ENCODE peak calls at places on chromosomes 4 and X, in nine cellular contexts. J is KBM-7, O is NCI-H146, Y is NCI-H226, G is iPS-NIHi11, W is endothelial cell, V is neuronal stem cell, N is neural crest cell, S is RCC 7860. Q is an unnamed sample.

GRCh38 chrX:41313419-41313818 is 20.5 kb upstream of the DDX3X start:
- DNase-seq in J (no peak), O (no peak), Y (peak), G (no peak), W (no peak), V (no peak), N (no peak), S (no peak), Q (no peak)

GRCh38 chrX:39950035-39950688 is 147.6 kb downstream of the BCOR start:
- DNase-seq in J (no peak), O (no peak), Y (peak), G (no peak), W (no peak), V (no peak), N (no peak), S (peak), Q (no peak)

GRCh38 chr4:12692815-12693214 is 791.3 kb downstream of the RAB28 start:
- DNase-seq in J (no peak), O (no peak), Y (no peak), G (no peak), W (no peak), V (no peak), N (no peak), S (no peak), Q (no peak)

GRCh38 chr4:132344924-132345828 is 803.9 kb upstream of the PCDH10 start:
- DNase-seq in J (no peak), O (peak), Y (no peak), G (no peak), W (no peak), V (no peak), N (no peak), S (no peak), Q (no peak)

GRCh38 chrX:71111851-71112468 is 583 bp upstream of the IL2RG start:
- DNase-seq in J (peak), O (no peak), Y (no peak), G (no peak), W (no peak), V (no peak), N (no peak), S (no peak), Q (no peak)

GRCh38 chrX:135497736-135498135 is 22.7 kb upstream of the INTS6L start:
- DNase-seq in J (no peak), O (no peak), Y (no peak), G (no peak), W (no peak), V (no peak), N (no peak), S (no peak), Q (no peak)

GRCh38 chr4:36394352-36394903 is 113.0 kb downstream of the DTHD1 start:
- DNase-seq in J (no peak), O (no peak), Y (no peak), G (no peak), W (no peak), V (no peak), N (no peak), S (no peak), Q (no peak)

GRCh38 chrX:84721416-84721815 is 219.2 kb upstream of the HDX start:
- DNase-seq in J (no peak), O (no peak), Y (no peak), G (no peak), W (no peak), V (no peak), N (no peak), S (no peak), Q (no peak)

GRCh38 chr4:57114973-57115372 is 4.8 kb upstream of the IGFBP7 start:
- DNase-seq in J (no peak), O (no peak), Y (peak), G (no peak), W (no peak), V (no peak), N (no peak), S (peak), Q (no peak)

GRCh38 chr4:105145059-105145912 is 1.4 kb upstream of the TET2 start:
- DNase-seq in J (peak), O (no peak), Y (no peak), G (no peak), W (no peak), V (no peak), N (no peak), S (no peak), Q (no peak)

GRCh38 chr4:16267639-16268038 is 41.4 kb upstream of the TAPT1 start:
- DNase-seq in J (no peak), O (no peak), Y (no peak), G (no peak), W (no peak), V (no peak), N (no peak), S (no peak), Q (no peak)

GRCh38 chr4:159926871-159927270 is 824.0 kb downstream of the RAPGEF2 start:
- DNase-seq in J (no peak), O (no peak), Y (no peak), G (no peak), W (no peak), V (no peak), N (no peak), S (peak), Q (no peak)

GRCh38 chr4:120139392-120139791 is 72.7 kb upstream of the MAD2L1 start:
- DNase-seq in J (no peak), O (no peak), Y (no peak), G (no peak), W (no peak), V (no peak), N (no peak), S (no peak), Q (no peak)

GRCh38 chr4:118942465-118942864 is 53.8 kb downstream of the SYNPO2 start:
- DNase-seq in J (no peak), O (no peak), Y (no peak), G (no peak), W (no peak), V (no peak), N (no peak), S (peak), Q (no peak)

GRCh38 chr4:8394125-8394524 is 46.4 kb downstream of the ACOX3 start:
- DNase-seq in J (no peak), O (no peak), Y (no peak), G (no peak), W (no peak), V (peak), N (no peak), S (no peak), Q (no peak)

GRCh38 chr4:85842540-85842939 is 367.6 kb downstream of the ARHGAP24 start:
- DNase-seq in J (peak), O (no peak), Y (no peak), G (no peak), W (no peak), V (no peak), N (no peak), S (no peak), Q (no peak)

GRCh38 chr4:101279377-101279871 is 67.9 kb downstream of the PPP3CA start:
- DNase-seq in J (peak), O (no peak), Y (peak), G (no peak), W (no peak), V (no peak), N (no peak), S (peak), Q (no peak)

Q was measured in endodermal cell.